ENCODE peak calls at places on chromosome 10, in six cellular contexts. U, E, F, X, Q and N are unnamed samples.

GRCh38 chr10:113132651-113133088 is 182.6 kb downstream of the TCF7L2 start:
- DNase-seq in E (peak), F (no peak), U (peak), Q (no peak), X (peak), N (no peak)

GRCh38 chr10:51937313-51937712 is 237.9 kb upstream of the CSTF2T start:
- DNase-seq in U (no peak), Q (no peak), E (peak), X (peak), F (no peak), N (no peak)

GRCh38 chr10:128221128-128221527 is 94.9 kb upstream of the MKI67 start:
- DNase-seq in Q (no peak), U (no peak), F (no peak), E (no peak), X (no peak), N (no peak)

GRCh38 chr10:1379601-1380000 is 323.4 kb downstream of the WDR37 start:
- DNase-seq in U (peak), Q (no peak), X (no peak), F (no peak), E (no peak), N (no peak)

GRCh38 chr10:131748831-131749766 is 151.7 kb upstream of the PPP2R2D start:
- DNase-seq in X (no peak), E (no peak), U (peak), Q (no peak), F (no peak), N (no peak)

GRCh38 chr10:74650613-74651012 is 175.8 kb upstream of the KAT6B start:
- DNase-seq in Q (no peak), U (no peak), F (no peak), E (no peak), X (no peak), N (no peak)

GRCh38 chr10:86311176-86311575 is 55.4 kb downstream of the GRID1 start:
- DNase-seq in F (no peak), Q (no peak), U (peak), E (no peak), X (no peak), N (no peak)

GRCh38 chr10:103558916-103559315 is 65.4 kb downstream of the NEURL1 start:
- DNase-seq in F (no peak), U (no peak), E (no peak), X (no peak), Q (no peak), N (no peak)

GRCh38 chr10:4213441-4213840 is 428.4 kb upstream of the KLF6 start:
- DNase-seq in Q (no peak), U (no peak), X (no peak), F (no peak), E (no peak), N (no peak)

GRCh38 chr10:14625210-14625621 is 149.5 kb downstream of the FAM107B start:
- DNase-seq in U (peak), Q (no peak), E (no peak), X (no peak), F (no peak), N (peak)

GRCh38 chr10:86365346-86366032 is 1.1 kb downstream of the GRID1 start:
- DNase-seq in X (no peak), U (peak), Q (no peak), F (no peak), E (no peak), N (no peak)

GRCh38 chr10:129258570-129258969 is 208.5 kb upstream of the MGMT start:
- DNase-seq in X (no peak), Q (no peak), U (no peak), F (no peak), E (no peak), N (no peak)

GRCh38 chr10:6416892-6417512 is 163.1 kb downstream of the PRKCQ start:
- DNase-seq in F (peak), E (peak), X (peak), Q (peak), U (no peak), N (peak)

GRCh38 chr10:122333037-122333436 is 41.5 kb upstream of the PLEKHA1 start:
- DNase-seq in Q (no peak), U (no peak), F (peak), E (no peak), X (no peak), N (no peak)

GRCh38 chr10:33032354-33033254 is 74.6 kb upstream of the ITGB1 start:
- DNase-seq in X (peak), E (peak), U (no peak), F (peak), Q (peak), N (peak)

GRCh38 chr10:42970451-42971250 is 106.2 kb upstream of the RET start:
- DNase-seq in E (no peak), F (no peak), X (no peak), Q (no peak), U (peak), N (no peak)

GRCh38 chr10:22986771-22987542 is 59.1 kb downstream of the ARMC3 start:
- DNase-seq in E (peak), U (no peak), X (peak), F (peak), Q (peak), N (peak)

GRCh38 chr10:43679509-43679908 is 30.8 kb upstream of the ZNF32 start:
- DNase-seq in F (peak), U (no peak), E (no peak), X (no peak), Q (no peak), N (peak)

GRCh38 chr10:89369142-89370105 is 8.4 kb upstream of the IFIT1B start:
- DNase-seq in Q (peak), U (peak), F (peak), X (peak), E (peak), N (peak)

GRCh38 chr10:5297466-5297865 is 67.3 kb upstream of the UCN3 start:
- DNase-seq in Q (peak), F (no peak), U (no peak), E (no peak), X (peak), N (peak)

GRCh38 chr10:119700321-119700954 is 25.4 kb upstream of the INPP5F start:
- DNase-seq in X (no peak), U (no peak), E (no peak), Q (no peak), F (no peak), N (no peak)

GRCh38 chr10:117259279-117259678 is 18.4 kb downstream of the SLC18A2 start:
- DNase-seq in U (no peak), F (no peak), E (no peak), Q (no peak), X (no peak), N (no peak)

GRCh38 chr10:124344266-124344590 is 74.5 kb downstream of the OAT start:
- DNase-seq in E (no peak), Q (no peak), X (no peak), F (no peak), U (peak), N (no peak)

GRCh38 chr10:23190872-23191763 is 994 bp upstream of the PTF1A start:
- DNase-seq in Q (no peak), F (no peak), X (no peak), E (no peak), U (peak), N (no peak)

GRCh38 chr10:120614685-120615084 is 157.7 kb downstream of the PLPP4 start:
- DNase-seq in U (no peak), Q (no peak), X (no peak), F (peak), E (peak), N (no peak)

GRCh38 chr10:34773617-34774261 is 41.4 kb downstream of the PARD3 start:
- DNase-seq in U (no peak), X (no peak), E (no peak), Q (no peak), F (no peak), N (no peak)

GRCh38 chr10:112215342-112215774 is 31.8 kb upstream of the GPAM start:
- DNase-seq in U (no peak), E (no peak), X (no peak), F (no peak), Q (no peak), N (no peak)

GRCh38 chr10:69630651-69631400 is 779 bp downstream of the FAM241B start:
- DNase-seq in Q (no peak), X (no peak), U (peak), E (no peak), F (no peak), N (no peak)

GRCh38 chr10:92381543-92381954 is 90.6 kb downstream of the MARCHF5 start:
- DNase-seq in Q (no peak), U (peak), F (no peak), X (no peak), E (no peak), N (no peak)

GRCh38 chr10:75982611-75983369 is 551.4 kb downstream of the LRMDA start:
- DNase-seq in X (peak), Q (no peak), U (no peak), F (peak), E (peak), N (no peak)